ENCODE peak calls at places on chromosome 7, in seven cellular contexts. One of them, this sample, is unnamed.

GRCh38 chr7:20329389-20330175 is 1.1 kb upstream of the ITGB8 start:
- DNase-seq in T-helper 9 cell: no peak
- DNase-seq in amniotic stem cell: no peak
- DNase-seq in activated T-cell treated with anti-CD3 and anti-CD28 coated beads for 48 hours: peak
- DNase-seq in HT1080: peak
- DNase-seq in NCI-H69: peak
- DNase-seq in T-helper 1 cell: no peak
- DNase-seq in this sample: peak

GRCh38 chr7:27245798-27246691 is 3.4 kb downstream of the EVX1 start:
- DNase-seq in T-helper 9 cell: no peak
- DNase-seq in amniotic stem cell: no peak
- DNase-seq in activated T-cell treated with anti-CD3 and anti-CD28 coated beads for 48 hours: no peak
- DNase-seq in HT1080: no peak
- DNase-seq in NCI-H69: peak
- DNase-seq in T-helper 1 cell: no peak
- DNase-seq in this sample: no peak

GRCh38 chr7:113179313-113179712 is 61.0 kb upstream of the SMIM30 start:
- DNase-seq in T-helper 9 cell: no peak
- DNase-seq in amniotic stem cell: no peak
- DNase-seq in activated T-cell treated with anti-CD3 and anti-CD28 coated beads for 48 hours: no peak
- DNase-seq in HT1080: no peak
- DNase-seq in NCI-H69: no peak
- DNase-seq in T-helper 1 cell: no peak
- DNase-seq in this sample: no peak

GRCh38 chr7:2709553-2710165 is 21.7 kb downstream of the AMZ1 start:
- DNase-seq in T-helper 9 cell: peak
- DNase-seq in amniotic stem cell: no peak
- DNase-seq in activated T-cell treated with anti-CD3 and anti-CD28 coated beads for 48 hours: peak
- DNase-seq in HT1080: no peak
- DNase-seq in NCI-H69: peak
- DNase-seq in T-helper 1 cell: peak
- DNase-seq in this sample: no peak

GRCh38 chr7:28180364-28181147 is at the start of gene JAZF1:
- DNase-seq in T-helper 9 cell: peak
- DNase-seq in amniotic stem cell: peak
- DNase-seq in activated T-cell treated with anti-CD3 and anti-CD28 coated beads for 48 hours: peak
- DNase-seq in HT1080: no peak
- DNase-seq in NCI-H69: peak
- DNase-seq in T-helper 1 cell: peak
- DNase-seq in this sample: no peak

GRCh38 chr7:21251166-21251806 is 176.6 kb upstream of the SP4 start:
- DNase-seq in T-helper 9 cell: no peak
- DNase-seq in amniotic stem cell: no peak
- DNase-seq in activated T-cell treated with anti-CD3 and anti-CD28 coated beads for 48 hours: no peak
- DNase-seq in HT1080: no peak
- DNase-seq in NCI-H69: peak
- DNase-seq in T-helper 1 cell: no peak
- DNase-seq in this sample: no peak

GRCh38 chr7:70556761-70557160 is 575.2 kb upstream of the GALNT17 start:
- DNase-seq in T-helper 9 cell: no peak
- DNase-seq in amniotic stem cell: no peak
- DNase-seq in activated T-cell treated with anti-CD3 and anti-CD28 coated beads for 48 hours: no peak
- DNase-seq in HT1080: no peak
- DNase-seq in NCI-H69: no peak
- DNase-seq in T-helper 1 cell: no peak
- DNase-seq in this sample: no peak

GRCh38 chr7:13241416-13241815 is 554.0 kb downstream of the ARL4A start:
- DNase-seq in T-helper 9 cell: no peak
- DNase-seq in amniotic stem cell: no peak
- DNase-seq in activated T-cell treated with anti-CD3 and anti-CD28 coated beads for 48 hours: no peak
- DNase-seq in HT1080: no peak
- DNase-seq in NCI-H69: no peak
- DNase-seq in T-helper 1 cell: no peak
- DNase-seq in this sample: no peak

GRCh38 chr7:38953971-38954370 is 23.7 kb upstream of the POU6F2 start:
- DNase-seq in T-helper 9 cell: no peak
- DNase-seq in amniotic stem cell: no peak
- DNase-seq in activated T-cell treated with anti-CD3 and anti-CD28 coated beads for 48 hours: no peak
- DNase-seq in HT1080: no peak
- DNase-seq in NCI-H69: no peak
- DNase-seq in T-helper 1 cell: no peak
- DNase-seq in this sample: no peak

GRCh38 chr7:138023618-138024333 is 21.9 kb upstream of the CREB3L2 start:
- DNase-seq in T-helper 9 cell: no peak
- DNase-seq in amniotic stem cell: no peak
- DNase-seq in activated T-cell treated with anti-CD3 and anti-CD28 coated beads for 48 hours: no peak
- DNase-seq in HT1080: no peak
- DNase-seq in NCI-H69: no peak
- DNase-seq in T-helper 1 cell: no peak
- DNase-seq in this sample: no peak